ENCODE peak calls at places on chromosomes 5 and 9, in nine cellular contexts. K is A549, M is brain microvascular endothelial cell, W is mammary epithelial cell, P is HepG2, E is SK-N-SH, C is PC-3, S is IMR-90, X is H9. U is an unnamed sample.

GRCh38 chr5:159049844-159050318 is 49.8 kb downstream of the EBF1 start:
- DNase-seq in K (peak), M (peak), W (no peak), P (no peak), E (peak), C (peak), S (peak), X (no peak), U (no peak)

GRCh38 chr5:127909078-127909477 is 174.5 kb upstream of the SLC12A2 start:
- DNase-seq in K (peak), M (peak), W (peak), P (peak), E (peak), C (peak), S (peak), X (peak), U (no peak)

GRCh38 chr5:28957450-28957849 is 1919.1 kb upstream of the CDH9 start:
- DNase-seq in K (no peak), M (no peak), W (no peak), P (no peak), E (no peak), C (no peak), S (no peak), X (no peak), U (no peak)

GRCh38 chr9:110532908-110533665 is 46.5 kb downstream of the SVEP1 start:
- DNase-seq in K (no peak), M (no peak), W (no peak), P (no peak), E (no peak), C (no peak), S (peak), X (no peak), U (no peak)

GRCh38 chr9:116361558-116361957 is 208.0 kb downstream of the PAPPA start:
- DNase-seq in K (no peak), M (no peak), W (no peak), P (no peak), E (no peak), C (no peak), S (no peak), X (no peak), U (no peak)

GRCh38 chr5:170818222-170818621 is 34.7 kb downstream of the GABRP start:
- DNase-seq in K (no peak), M (peak), W (no peak), P (no peak), E (no peak), C (no peak), S (peak), X (no peak), U (no peak)

GRCh38 chr9:132849168-132849831 is 28.8 kb downstream of the AK8 start:
- DNase-seq in K (no peak), M (no peak), W (no peak), P (no peak), E (peak), C (no peak), S (no peak), X (no peak), U (peak)

GRCh38 chr9:129732946-129733631 is 19.8 kb downstream of the PTGES start:
- DNase-seq in K (no peak), M (no peak), W (no peak), P (no peak), E (peak), C (no peak), S (no peak), X (no peak), U (no peak)

GRCh38 chr5:174243904-174244303 is 198.4 kb downstream of the NSG2 start:
- DNase-seq in K (no peak), M (no peak), W (no peak), P (no peak), E (no peak), C (no peak), S (no peak), X (no peak), U (no peak)

GRCh38 chr9:33229359-33230120 is 10.4 kb upstream of the SPINK4 start:
- DNase-seq in K (peak), M (no peak), W (peak), P (peak), E (no peak), C (peak), S (no peak), X (peak), U (peak)
- TF ChIP-seq CTCF in K (peak), M (peak), W (peak), P (peak), E (peak), C (peak), S (peak), X (peak), U (peak)

GRCh38 chr5:126462239-126463014 is 39.2 kb downstream of the GRAMD2B start:
- DNase-seq in K (no peak), M (no peak), W (peak), P (no peak), E (no peak), C (no peak), S (peak), X (no peak), U (no peak)

GRCh38 chr5:126460977-126461376 is 37.8 kb downstream of the GRAMD2B start:
- DNase-seq in K (no peak), M (no peak), W (peak), P (no peak), E (no peak), C (no peak), S (no peak), X (no peak), U (no peak)

GRCh38 chr5:126464016-126464415 is 40.8 kb downstream of the GRAMD2B start:
- DNase-seq in K (no peak), M (no peak), W (no peak), P (no peak), E (no peak), C (no peak), S (no peak), X (no peak), U (no peak)

GRCh38 chr5:126460459-126460858 is 37.2 kb downstream of the GRAMD2B start:
- DNase-seq in K (no peak), M (no peak), W (no peak), P (no peak), E (no peak), C (no peak), S (no peak), X (no peak), U (no peak)

GRCh38 chr5:126461838-126462237 is 38.6 kb downstream of the GRAMD2B start:
- DNase-seq in K (no peak), M (no peak), W (no peak), P (no peak), E (no peak), C (no peak), S (no peak), X (no peak), U (no peak)
- H3K27ac ChIP-seq in K (no peak), M (no peak), W (peak), P (no peak), E (no peak), C (no peak), S (no peak), X (no peak), U (no peak)

GRCh38 chr5:59923465-59923864 is 29.9 kb upstream of the PDE4D start:
- DNase-seq in K (peak), M (peak), W (peak), P (no peak), E (no peak), C (no peak), S (peak), X (no peak), U (no peak)
- TF ChIP-seq CTCF in K (no peak), M (peak), W (no peak), P (no peak), E (peak), C (no peak), S (peak), X (peak), U (no peak)

GRCh38 chr5:154871732-154872131 is 13.3 kb downstream of the CNOT8 start:
- DNase-seq in K (no peak), M (no peak), W (no peak), P (no peak), E (no peak), C (no peak), S (no peak), X (no peak), U (no peak)
- H3K27ac ChIP-seq in K (no peak), M (no peak), W (no peak), P (no peak), E (no peak), C (no peak), S (no peak), X (no peak), U (no peak)

DNA sequence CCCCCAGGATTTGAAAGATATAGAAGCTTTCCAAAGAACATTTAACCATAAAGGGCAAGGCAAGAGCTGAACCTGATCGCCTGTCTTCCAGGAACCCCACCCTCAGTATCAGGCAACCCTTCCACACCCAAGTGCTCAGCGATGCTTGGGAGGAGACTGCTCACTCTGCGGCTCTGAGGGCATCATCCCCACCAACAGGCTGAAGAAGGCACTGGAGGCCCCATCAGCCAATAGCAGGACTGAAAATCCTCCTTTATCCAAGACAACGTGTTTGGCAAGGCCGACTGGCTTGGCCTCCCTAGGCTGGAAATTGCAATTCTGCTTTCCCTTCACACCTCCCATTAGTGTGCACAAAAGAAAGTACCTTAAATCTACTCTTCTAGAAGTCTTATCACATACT is 1.4 kb upstream of the PPP2CA start:
- DNase-seq in K (peak), M (no peak), W (peak), P (peak), E (peak), C (no peak), S (peak), X (peak), U (no peak)
- TF ChIP-seq CTCF in K (no peak), M (no peak), W (no peak), P (no peak), E (no peak), C (no peak), S (no peak), X (peak), U (no peak)

GRCh38 chr9:125750656-125751035 is 3.5 kb downstream of the PBX3 start:
- DNase-seq in K (no peak), M (no peak), W (peak), P (no peak), E (peak), C (no peak), S (no peak), X (no peak), U (no peak)

GRCh38 chr9:125748511-125749099 is 1.4 kb downstream of the PBX3 start:
- DNase-seq in K (no peak), M (no peak), W (peak), P (no peak), E (peak), C (no peak), S (no peak), X (no peak), U (peak)

GRCh38 chr9:125752070-125752628 is 5.0 kb downstream of the PBX3 start:
- DNase-seq in K (no peak), M (no peak), W (peak), P (no peak), E (no peak), C (no peak), S (no peak), X (no peak), U (no peak)

GRCh38 chr9:125749287-125749935 is 2.2 kb downstream of the PBX3 start:
- DNase-seq in K (no peak), M (no peak), W (peak), P (no peak), E (no peak), C (no peak), S (no peak), X (no peak), U (no peak)

GRCh38 chr9:125749951-125750655 is 2.9 kb downstream of the PBX3 start:
- DNase-seq in K (no peak), M (no peak), W (peak), P (peak), E (peak), C (no peak), S (peak), X (no peak), U (no peak)
- H3K27ac ChIP-seq in K (no peak), M (no peak), W (peak), P (peak), E (peak), C (no peak), S (no peak), X (no peak), U (peak)

U was measured in left lung.